ENCODE peak calls at places on chromosome 15, in seven cellular contexts. S is aorta; Y is CD8-positive, alpha-beta T cell; K is hepatocyte; G is suprapubic skin; N is astrocyte of the spinal cord; Q is mesenchymal stem cell. W is an unnamed sample.

GRCh38 chr15:35298509-35298908 is 213.4 kb upstream of the NANOGP8 start:
- DNase-seq in S (no peak), Y (no peak), K (no peak), G (no peak), N (no peak), Q (no peak), W (no peak)

GRCh38 chr15:69663441-69663840 is 210.8 kb downstream of the RPLP1 start:
- DNase-seq in S (no peak), Y (no peak), K (no peak), G (no peak), N (no peak), Q (no peak), W (no peak)

GRCh38 chr15:57505056-57505713 is 86.5 kb upstream of the MYZAP start:
- DNase-seq in S (no peak), Y (no peak), K (no peak), G (no peak), N (peak), Q (no peak), W (no peak)

GRCh38 chr15:101351736-101352135 is 56.7 kb upstream of the SNRPA1 start:
- DNase-seq in S (no peak), Y (no peak), K (no peak), G (no peak), N (no peak), Q (no peak), W (no peak)

GRCh38 chr15:94670436-94671034 is 439.2 kb downstream of the MCTP2 start:
- DNase-seq in S (no peak), Y (no peak), K (peak), G (no peak), N (peak), Q (peak), W (no peak)

GRCh38 chr15:98785796-98786581 is 137.7 kb downstream of the IGF1R start:
- DNase-seq in S (no peak), Y (no peak), K (peak), G (no peak), N (no peak), Q (no peak), W (no peak)

GRCh38 chr15:69522361-69522760 is 69.7 kb downstream of the RPLP1 start:
- DNase-seq in S (no peak), Y (no peak), K (no peak), G (peak), N (no peak), Q (no peak), W (peak)

GRCh38 chr15:60917469-60918130 is 311.5 kb downstream of the RORA start:
- DNase-seq in S (peak), Y (no peak), K (peak), G (no peak), N (no peak), Q (peak), W (peak)

GRCh38 chr15:51163843-51164242 is 69.1 kb upstream of the TNFAIP8L3 start:
- DNase-seq in S (no peak), Y (no peak), K (no peak), G (no peak), N (no peak), Q (no peak), W (no peak)

GRCh38 chr15:67127334-67127664 is 61.9 kb downstream of the SMAD3 start:
- DNase-seq in S (no peak), Y (no peak), K (no peak), G (no peak), N (no peak), Q (no peak), W (peak)

GRCh38 chr15:98937413-98938104 is 70.0 kb downstream of the PGPEP1L start:
- DNase-seq in S (no peak), Y (no peak), K (no peak), G (no peak), N (no peak), Q (no peak), W (no peak)

GRCh38 chr15:99909914-99910313 is 176.7 kb upstream of the LYSMD4 start:
- DNase-seq in S (no peak), Y (no peak), K (peak), G (no peak), N (no peak), Q (no peak), W (no peak)

GRCh38 chr15:24772709-24773373 is 97.3 kb downstream of the NPAP1 start:
- DNase-seq in S (peak), Y (peak), K (peak), G (no peak), N (peak), Q (peak), W (peak)

GRCh38 chr15:86138798-86139197 is 59.1 kb downstream of the AGBL1 start:
- DNase-seq in S (no peak), Y (no peak), K (no peak), G (no peak), N (no peak), Q (no peak), W (no peak)

GRCh38 chr15:40082195-40082868 is 26.3 kb downstream of the BMF start:
- DNase-seq in S (no peak), Y (no peak), K (no peak), G (no peak), N (no peak), Q (no peak), W (no peak)

GRCh38 chr15:40083756-40084101 is 24.9 kb downstream of the BMF start:
- DNase-seq in S (no peak), Y (no peak), K (no peak), G (no peak), N (no peak), Q (no peak), W (no peak)

GRCh38 chr15:40080104-40080503 is 28.6 kb downstream of the BMF start:
- DNase-seq in S (no peak), Y (no peak), K (no peak), G (no peak), N (no peak), Q (no peak), W (no peak)

GRCh38 chr15:40080847-40081246 is 27.8 kb downstream of the BMF start:
- DNase-seq in S (no peak), Y (no peak), K (no peak), G (no peak), N (no peak), Q (no peak), W (no peak)

GRCh38 chr15:40081691-40082194 is 26.9 kb downstream of the BMF start:
- DNase-seq in S (peak), Y (no peak), K (peak), G (peak), N (peak), Q (peak), W (peak)
- H3K4me3 ChIP-seq in S (no peak), Y (no peak), K (no peak), G (peak), N (peak), Q (no peak), W (peak)

GRCh38 chr15:58595516-58596238 is 153.8 kb downstream of the ADAM10 start:
- DNase-seq in S (no peak), Y (no peak), K (no peak), G (no peak), N (no peak), Q (no peak), W (no peak)
- H3K4me3 ChIP-seq in S (no peak), Y (no peak), K (no peak), G (no peak), N (no peak), Q (no peak), W (no peak)

GRCh38 chr15:74399100-74399499 is 31.7 kb upstream of the CYP11A1 start:
- DNase-seq in S (no peak), Y (no peak), K (no peak), G (no peak), N (no peak), Q (no peak), W (no peak)

GRCh38 chr15:74399511-74400312 is 32.3 kb upstream of the CYP11A1 start:
- DNase-seq in S (no peak), Y (peak), K (no peak), G (no peak), N (peak), Q (peak), W (no peak)

GRCh38 chr15:74402337-74402839 is 31.4 kb downstream of the SEMA7A start:
- DNase-seq in S (no peak), Y (no peak), K (no peak), G (no peak), N (no peak), Q (no peak), W (no peak)

GRCh38 chr15:74400915-74401757 is 32.6 kb downstream of the SEMA7A start:
- DNase-seq in S (no peak), Y (no peak), K (no peak), G (no peak), N (peak), Q (no peak), W (no peak)

GRCh38 chr15:74400313-74400850 is 32.9 kb upstream of the CYP11A1 start:
- DNase-seq in S (no peak), Y (peak), K (no peak), G (no peak), N (no peak), Q (no peak), W (no peak)
- H3K4me3 ChIP-seq in S (no peak), Y (peak), K (no peak), G (no peak), N (no peak), Q (no peak), W (no peak)

GRCh38 chr15:90231028-90232017 is 2.4 kb downstream of the CIB1 start:
- DNase-seq in S (peak), Y (peak), K (no peak), G (no peak), N (no peak), Q (no peak), W (peak)
- H3K4me3 ChIP-seq in S (no peak), Y (peak), K (no peak), G (no peak), N (no peak), Q (no peak), W (no peak)

W was measured in tibial artery.